ENCODE peak calls at places on chromosomes 13 and 19, in eight cellular contexts. N is BJ, D is fibroblast of mammary gland, B is stomach, C is lower leg skin, Z is glutamatergic neuron, H is uterus, P is fibroblast of villous mesenchyme. I is an unnamed sample.

GRCh38 chr19:17216058-17216670 is 1.0 kb downstream of the USE1 start:
- DNase-seq in N (no peak), D (no peak), Z (no peak), B (no peak), C (no peak), P (no peak), H (no peak), I (no peak)

GRCh38 chr13:84844473-84844872 is 954.7 kb downstream of the SLITRK6 start:
- DNase-seq in B (no peak), Z (no peak), H (no peak), C (no peak), N (no peak), P (no peak), D (no peak), I (peak)

GRCh38 chr19:48415395-48415794 is 21.9 kb downstream of the GRIN2D start:
- DNase-seq in D (peak), Z (peak), N (no peak), B (peak), C (peak), P (peak), H (peak), I (peak)

GRCh38 chr13:25881136-25881926 is 170.5 kb downstream of the SHISA2 start:
- DNase-seq in H (no peak), N (no peak), C (no peak), Z (no peak), P (no peak), D (no peak), B (no peak), I (no peak)

GRCh38 chr13:111049791-111050538 is 65.1 kb upstream of the ARHGEF7 start:
- DNase-seq in B (peak), Z (no peak), H (peak), D (peak), N (no peak), P (peak), C (peak), I (peak)

GRCh38 chr13:77377016-77377415 is 50.1 kb upstream of the MYCBP2 start:
- DNase-seq in Z (no peak), C (no peak), N (no peak), P (no peak), B (no peak), D (no peak), H (no peak), I (no peak)

GRCh38 chr19:40576181-40576584 is 490 bp upstream of the SHKBP1 start:
- DNase-seq in P (no peak), B (no peak), N (no peak), H (no peak), D (no peak), C (no peak), Z (peak), I (no peak)

GRCh38 chr19:512548-513365 is 5.5 kb downstream of the TPGS1 start:
- DNase-seq in H (no peak), C (no peak), B (no peak), D (no peak), P (no peak), N (no peak), Z (no peak), I (no peak)

GRCh38 chr13:42548731-42549554 is 25.0 kb upstream of the TNFSF11 start:
- DNase-seq in Z (no peak), B (peak), H (no peak), P (peak), N (no peak), D (peak), C (peak), I (no peak)

GRCh38 chr13:25085125-25085742 is 10.7 kb upstream of the PABPC3 start:
- DNase-seq in B (peak), N (no peak), P (peak), Z (peak), C (no peak), D (peak), H (no peak), I (peak)

GRCh38 chr13:40539954-40540706 is 126.3 kb downstream of the FOXO1 start:
- DNase-seq in H (no peak), P (peak), Z (no peak), C (no peak), D (peak), N (peak), B (no peak), I (peak)

GRCh38 chr13:59721889-59722579 is 441.7 kb downstream of the DIAPH3 start:
- DNase-seq in N (no peak), P (no peak), H (no peak), Z (no peak), C (no peak), D (no peak), B (no peak), I (no peak)

GRCh38 chr19:38674388-38675133 is 27.1 kb downstream of the ACTN4 start:
- DNase-seq in N (no peak), Z (no peak), C (no peak), D (peak), P (peak), B (no peak), H (peak), I (no peak)

GRCh38 chr13:79581870-79582315 is 100.9 kb downstream of the NDFIP2 start:
- DNase-seq in D (peak), N (no peak), C (peak), Z (peak), P (peak), H (no peak), B (no peak), I (no peak)

GRCh38 chr13:43737524-43737923 is 49.2 kb downstream of the ENOX1 start:
- DNase-seq in D (no peak), Z (no peak), P (no peak), H (no peak), C (no peak), B (no peak), N (no peak), I (no peak)
- TF ChIP-seq CTCF in D (no peak), Z (no peak), P (no peak), H (no peak), C (no peak), B (no peak), N (no peak), I (no peak)

DNA sequence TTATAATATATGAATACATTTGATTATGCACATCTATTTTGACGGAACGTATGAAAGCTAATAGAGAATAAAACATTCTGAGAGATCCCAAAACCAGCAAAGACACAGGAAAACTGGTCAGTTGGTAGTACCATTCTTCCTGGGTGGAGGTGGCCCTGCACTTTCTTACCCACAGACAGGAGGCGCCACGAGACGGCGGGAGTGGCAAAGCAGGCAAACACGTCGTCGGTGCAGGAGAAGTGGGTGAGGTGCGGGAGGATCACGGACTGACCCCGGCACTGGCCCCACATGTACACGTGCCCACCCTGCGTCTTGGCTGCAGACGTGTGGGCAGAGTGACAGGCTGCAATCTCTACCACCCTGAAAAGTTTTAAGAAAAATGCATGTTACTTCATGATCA is 36.1 kb downstream of the RCBTB1 start:
- DNase-seq in H (no peak), N (no peak), Z (no peak), C (no peak), D (no peak), P (no peak), B (no peak), I (no peak)
- TF ChIP-seq CTCF in H (no peak), N (peak), Z (no peak), C (no peak), D (no peak), P (peak), B (no peak), I (no peak)

GRCh38 chr13:23707674-23708073 is 137.5 kb downstream of the TNFRSF19 start:
- DNase-seq in Z (no peak), N (no peak), P (peak), D (peak), B (no peak), H (no peak), C (no peak), I (peak)
- TF ChIP-seq CTCF in Z (no peak), N (peak), P (peak), D (peak), B (no peak), H (no peak), C (no peak), I (no peak)

GRCh38 chr19:1649706-1650626 is 2.4 kb downstream of the TCF3 start:
- DNase-seq in Z (peak), N (no peak), H (no peak), B (no peak), D (no peak), C (no peak), P (no peak), I (no peak)

GRCh38 chr19:1647664-1648155 is 4.7 kb downstream of the TCF3 start:
- DNase-seq in C (no peak), P (no peak), Z (no peak), H (no peak), D (no peak), B (no peak), N (no peak), I (no peak)

GRCh38 chr19:1648156-1648925 is 4.1 kb downstream of the TCF3 start:
- DNase-seq in Z (no peak), C (no peak), H (no peak), N (no peak), D (no peak), P (no peak), B (no peak), I (no peak)

GRCh38 chr19:1650627-1651009 is 1.8 kb downstream of the TCF3 start:
- DNase-seq in N (no peak), C (no peak), B (no peak), H (no peak), Z (no peak), P (peak), D (no peak), I (no peak)

DNA sequence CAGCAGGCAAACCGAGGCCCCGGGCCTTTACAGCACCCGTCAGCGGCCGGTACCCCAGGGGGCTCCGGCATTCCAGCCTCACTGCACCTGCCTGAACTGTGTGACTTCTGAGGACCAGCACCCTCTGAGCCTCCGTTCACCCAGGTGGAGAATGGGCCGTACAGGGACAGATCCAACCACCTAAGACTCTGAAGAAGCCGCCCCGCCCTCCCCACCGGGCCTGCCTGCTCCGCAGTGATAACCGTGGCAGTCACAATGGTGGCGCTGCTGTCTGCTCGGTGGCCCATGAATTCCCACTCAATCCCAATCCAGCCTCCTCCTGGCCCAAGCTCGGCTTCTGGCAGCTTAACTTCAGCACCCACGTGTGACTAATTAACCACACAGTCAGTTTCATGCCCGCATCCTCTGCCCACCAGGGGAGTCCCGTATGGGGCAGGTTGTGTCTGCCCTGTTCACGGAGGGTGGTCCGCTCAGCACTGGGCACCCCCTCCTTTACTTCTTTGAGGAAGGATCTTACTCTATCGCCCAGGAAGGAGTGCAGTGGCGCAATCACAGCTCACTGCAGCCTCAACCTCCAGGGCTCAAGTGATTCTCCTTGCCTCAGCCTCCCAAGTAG is 3.4 kb downstream of the TCF3 start:
- DNase-seq in N (no peak), Z (no peak), H (no peak), D (no peak), P (no peak), B (no peak), C (no peak), I (no peak)
- TF ChIP-seq CTCF in N (no peak), Z (no peak), H (no peak), D (no peak), P (no peak), B (no peak), C (no peak), I (no peak)

GRCh38 chr19:42422092-42422575 is 5.1 kb downstream of the LIPE start:
- DNase-seq in P (no peak), N (no peak), H (no peak), C (no peak), D (no peak), Z (no peak), B (no peak), I (no peak)

GRCh38 chr19:42421591-42422031 is 5.6 kb downstream of the LIPE start:
- DNase-seq in B (peak), P (no peak), Z (no peak), N (no peak), D (no peak), C (no peak), H (peak), I (no peak)

GRCh38 chr19:42423462-42424344 is 3.5 kb downstream of the LIPE start:
- DNase-seq in D (peak), N (peak), B (peak), H (peak), C (peak), P (peak), Z (peak), I (peak)

GRCh38 chr19:42424345-42424707 is 2.9 kb downstream of the LIPE start:
- DNase-seq in N (no peak), B (no peak), C (no peak), Z (no peak), H (no peak), D (no peak), P (no peak), I (no peak)

DNA sequence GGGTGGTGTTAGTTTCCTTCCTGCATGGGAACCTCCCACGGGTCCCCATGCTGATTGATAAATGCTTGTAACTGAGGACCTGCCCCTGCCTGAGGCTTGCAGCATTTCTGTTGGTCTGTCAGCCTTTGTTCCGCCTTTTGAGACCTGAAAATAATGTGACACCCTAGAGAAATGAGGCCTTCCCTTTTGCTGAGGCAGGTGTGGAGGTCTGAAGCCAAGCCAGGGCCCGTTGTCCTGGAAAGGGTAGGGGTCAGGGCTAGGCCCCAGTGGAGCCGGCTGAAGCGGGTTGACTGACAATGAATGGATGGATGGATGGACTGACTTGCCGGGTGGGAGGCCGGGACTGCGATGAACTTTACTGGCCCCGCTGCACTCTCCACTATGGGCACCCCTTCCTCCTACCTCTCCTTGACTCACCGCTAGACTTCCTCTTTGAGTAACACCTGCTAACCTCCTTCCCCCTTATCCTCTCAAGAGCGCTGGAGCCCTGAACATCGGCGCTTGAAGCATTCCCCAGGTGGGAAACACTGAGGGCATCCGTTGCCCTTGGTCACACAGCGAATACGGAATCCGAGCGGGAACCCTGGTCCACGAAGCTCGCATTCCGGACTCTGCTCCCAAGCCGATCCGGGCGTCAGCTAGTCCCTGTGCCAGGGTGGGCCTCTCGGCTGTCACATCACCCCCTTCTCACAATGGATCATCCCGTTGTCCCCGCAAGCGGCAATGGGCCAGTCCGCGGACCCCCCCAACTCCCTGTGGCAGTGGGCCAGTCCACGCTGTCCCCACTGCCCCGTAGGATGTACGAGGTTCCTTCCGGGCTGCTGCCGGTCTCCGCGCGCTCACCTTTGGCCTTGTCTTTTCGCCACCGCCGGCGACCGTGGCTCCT is 4.4 kb downstream of the LIPE start:
- DNase-seq in Z (peak), H (no peak), D (no peak), N (no peak), C (no peak), B (no peak), P (no peak), I (peak)
- TF ChIP-seq CTCF in Z (no peak), H (no peak), D (no peak), N (no peak), C (no peak), B (no peak), P (no peak), I (no peak)

GRCh38 chr19:3041756-3042517 is 12.9 kb upstream of the TLE2 start:
- DNase-seq in B (no peak), C (no peak), H (peak), Z (no peak), P (no peak), N (no peak), D (no peak), I (no peak)
- TF ChIP-seq CTCF in B (no peak), C (no peak), H (no peak), Z (no peak), P (no peak), N (no peak), D (no peak), I (no peak)

GRCh38 chr19:12806242-12807131 is at the start of gene RNASEH2A:
- DNase-seq in Z (peak), B (peak), P (peak), C (peak), N (no peak), D (peak), H (peak), I (peak)
- TF ChIP-seq CTCF in Z (no peak), B (peak), P (peak), C (no peak), N (peak), D (no peak), H (no peak), I (no peak)

I was measured in Calu3.